ENCODE peak calls at places on chromosomes 3 and 15, in ten cellular contexts. T, Q, P, L, Z, X, A, O, B and W are unnamed samples.

GRCh38 chr3:28124882-28125281 is 116.5 kb upstream of the CMC1 start:
- DNase-seq in T (no peak), Q (no peak), P (no peak), L (no peak), Z (no peak), X (no peak), A (no peak), O (no peak), B (no peak), W (no peak)

GRCh38 chr15:49624046-49624445 is 3.2 kb downstream of the DTWD1 start:
- DNase-seq in T (no peak), Q (peak; percentile 95), P (no peak), L (no peak), Z (no peak), X (no peak), A (peak; percentile 87), O (peak; percentile 88), B (no peak), W (no peak)

GRCh38 chr3:27679691-27680090 is 42.4 kb downstream of the EOMES start:
- DNase-seq in T (no peak), Q (no peak), P (no peak), L (no peak), Z (no peak), X (no peak), A (no peak), O (no peak), B (no peak), W (no peak)

GRCh38 chr3:197435426-197435825 is 120.3 kb downstream of the BDH1 start:
- DNase-seq in T (no peak), Q (no peak), P (no peak), L (no peak), Z (no peak), X (no peak), A (no peak), O (no peak), B (no peak), W (no peak)

GRCh38 chr15:33138000-33138399 is 56.5 kb downstream of the FMN1 start:
- DNase-seq in T (no peak), Q (no peak), P (no peak), L (no peak), Z (no peak), X (no peak), A (no peak), O (no peak), B (no peak), W (no peak)

GRCh38 chr3:99484871-99485270 is 153.5 kb upstream of the COL8A1 start:
- DNase-seq in T (no peak), Q (no peak), P (no peak), L (no peak), Z (no peak), X (no peak), A (no peak), O (peak; percentile 77), B (no peak), W (no peak)

GRCh38 chr15:65535192-65535591 is 4.9 kb downstream of the HACD3 start:
- DNase-seq in T (no peak), Q (no peak), P (no peak), L (no peak), Z (no peak), X (no peak), A (no peak), O (no peak), B (no peak), W (no peak)

GRCh38 chr15:65368300-65368617 is 9.5 kb downstream of the IGDCC3 start:
- DNase-seq in T (no peak), Q (no peak), P (no peak), L (peak; percentile 26), Z (no peak), X (peak; percentile 94), A (no peak), O (no peak), B (peak; percentile 35), W (no peak)

GRCh38 chr3:182533394-182533793 is 259.9 kb upstream of the ATP11B start:
- DNase-seq in T (no peak), Q (no peak), P (no peak), L (no peak), Z (peak; percentile 12), X (peak; percentile 8), A (no peak), O (no peak), B (no peak), W (no peak)

GRCh38 chr3:122962149-122962548 is 65.4 kb downstream of the SEMA5B start:
- DNase-seq in T (no peak), Q (no peak), P (no peak), L (peak; percentile 38), Z (no peak), X (no peak), A (peak; percentile 20), O (no peak), B (no peak), W (no peak)

GRCh38 chr15:45441686-45442085 is 63.3 kb upstream of the GATM start:
- DNase-seq in T (no peak), Q (no peak), P (no peak), L (no peak), Z (no peak), X (no peak), A (no peak), O (no peak), B (no peak), W (no peak)

GRCh38 chr3:25967385-25967784 is 177.5 kb downstream of the OXSM start:
- DNase-seq in T (no peak), Q (no peak), P (no peak), L (no peak), Z (no peak), X (no peak), A (no peak), O (no peak), B (no peak), W (no peak)

GRCh38 chr3:143199998-143200909 is 80.7 kb downstream of the CHST2 start:
- DNase-seq in T (no peak), Q (peak; percentile 13), P (no peak), L (no peak), Z (no peak), X (no peak), A (no peak), O (peak; percentile 20), B (no peak), W (no peak)

GRCh38 chr3:55486101-55486856 is 827 bp downstream of the WNT5A start:
- DNase-seq in T (peak; percentile 85), Q (no peak), P (no peak), L (no peak), Z (no peak), X (no peak), A (no peak), O (peak; percentile 91), B (peak; percentile 33), W (peak; percentile 71)

GRCh38 chr15:43229977-43230376 is 9.2 kb upstream of the EPB42 start:
- DNase-seq in T (no peak), Q (no peak), P (no peak), L (peak; percentile 45), Z (no peak), X (no peak), A (no peak), O (no peak), B (peak; percentile 74), W (no peak)

GRCh38 chr3:69585472-69585871 is 153.8 kb upstream of the MITF start:
- DNase-seq in T (no peak), Q (no peak), P (no peak), L (no peak), Z (no peak), X (no peak), A (no peak), O (no peak), B (no peak), W (no peak)

GRCh38 chr15:90067953-90068613 is 34.2 kb downstream of the IDH2 start:
- DNase-seq in T (no peak), Q (no peak), P (no peak), L (no peak), Z (no peak), X (no peak), A (no peak), O (no peak), B (no peak), W (no peak)

GRCh38 chr15:89569090-89569745 is 6.1 kb upstream of the TICRR start:
- DNase-seq in T (no peak), Q (no peak), P (no peak), L (no peak), Z (no peak), X (no peak), A (no peak), O (no peak), B (no peak), W (no peak)

GRCh38 chr3:23304424-23304823 is 101.3 kb downstream of the UBE2E2 start:
- DNase-seq in T (no peak), Q (no peak), P (no peak), L (no peak), Z (no peak), X (no peak), A (no peak), O (no peak), B (no peak), W (no peak)

GRCh38 chr3:44966795-44967278 is 9.1 kb downstream of the ZDHHC3 start:
- DNase-seq in T (no peak), Q (no peak), P (no peak), L (no peak), Z (peak; percentile 83), X (no peak), A (no peak), O (no peak), B (no peak), W (no peak)

GRCh38 chr3:185270262-185270955 is 16.6 kb upstream of the EHHADH start:
- DNase-seq in T (no peak), Q (no peak), P (no peak), L (no peak), Z (peak; percentile 16), X (no peak), A (no peak), O (peak; percentile 26), B (no peak), W (no peak)

GRCh38 chr3:154214320-154214719 is 93.1 kb downstream of the ARHGEF26 start:
- DNase-seq in T (no peak), Q (no peak), P (no peak), L (no peak), Z (no peak), X (no peak), A (no peak), O (peak; percentile 7), B (no peak), W (no peak)

GRCh38 chr15:58065011-58065444 is 483 bp downstream of the ALDH1A2 start:
- DNase-seq in T (peak; percentile 16), Q (no peak), P (no peak), L (no peak), Z (no peak), X (no peak), A (no peak), O (no peak), B (no peak), W (no peak)

GRCh38 chr15:67063689-67064606 is 1.5 kb upstream of the SMAD3 start:
- DNase-seq in T (no peak), Q (no peak), P (no peak), L (no peak), Z (peak; percentile 85), X (peak; percentile 82), A (no peak), O (peak; percentile 71), B (no peak), W (no peak)

GRCh38 chr3:882526-882925 is 210.3 kb upstream of the CNTN6 start:
- DNase-seq in T (no peak), Q (peak; percentile 8), P (no peak), L (no peak), Z (no peak), X (no peak), A (peak; percentile 12), O (peak; percentile 32), B (no peak), W (no peak)

GRCh38 chr15:60026555-60026954 is 22.4 kb downstream of the FOXB1 start:
- DNase-seq in T (peak; percentile 30), Q (no peak), P (no peak), L (no peak), Z (no peak), X (no peak), A (no peak), O (no peak), B (no peak), W (no peak)

GRCh38 chr3:170021083-170021482 is 16.7 kb upstream of the GPR160 start:
- DNase-seq in T (no peak), Q (no peak), P (peak; percentile 21), L (no peak), Z (no peak), X (no peak), A (no peak), O (no peak), B (no peak), W (no peak)